ENCODE peak calls at places on chromosomes 12 and 14, in ten cellular contexts. Z is Caco-2, Q is A172, U is activated T-cell treated with anti-CD3 and anti-CD28 coated beads for 24 hours, V is neural crest cell, H is SW 1271, X is kidney epithelial cell, J is stomach, O is HEK293T, F is dorsolateral prefrontal cortex. D is an unnamed sample.

GRCh38 chr14:60561845-60562746 is 53.1 kb downstream of the SIX6 start:
- DNase-seq in Z (peak; percentile 51), Q (peak; percentile 69), U (no peak), V (peak; percentile 51), H (peak; percentile 33), X (peak; percentile 21), J (peak; percentile 44), O (peak; percentile 69), F (peak; percentile 34), D (peak; percentile 80)

GRCh38 chr14:100687386-100687785 is 39.3 kb upstream of the DLK1 start:
- DNase-seq in Z (no peak), Q (no peak), U (no peak), V (no peak), H (no peak), X (no peak), J (no peak), O (no peak), F (no peak), D (no peak)

GRCh38 chr12:27667540-27667939 is 28.7 kb upstream of the REP15 start:
- DNase-seq in Z (no peak), Q (no peak), U (no peak), V (no peak), H (no peak), X (no peak), J (no peak), O (no peak), F (no peak), D (peak; percentile 76)

GRCh38 chr12:88393017-88393767 is 187.1 kb downstream of the KITLG start:
- DNase-seq in Z (no peak), Q (peak; percentile 30), U (no peak), V (no peak), H (no peak), X (no peak), J (no peak), O (peak; percentile 25), F (no peak), D (no peak)

GRCh38 chr14:64726585-64726890 is 22.3 kb downstream of the PLEKHG3 start:
- DNase-seq in Z (peak; percentile 86), Q (peak; percentile 75), U (no peak), V (no peak), H (no peak), X (peak; percentile 79), J (peak; percentile 62), O (no peak), F (no peak), D (no peak)

GRCh38 chr14:93954900-93955891 is 21.2 kb downstream of the ASB2 start:
- DNase-seq in Z (no peak), Q (no peak), U (no peak), V (no peak), H (no peak), X (no peak), J (no peak), O (no peak), F (no peak), D (no peak)

GRCh38 chr14:95023886-95024285 is 133.4 kb downstream of the DICER1 start:
- DNase-seq in Z (no peak), Q (no peak), U (no peak), V (no peak), H (no peak), X (no peak), J (no peak), O (no peak), F (no peak), D (peak; percentile 76)

GRCh38 chr14:91389173-91389572 is 28.4 kb downstream of the CCDC88C start:
- DNase-seq in Z (no peak), Q (no peak), U (no peak), V (no peak), H (no peak), X (no peak), J (no peak), O (no peak), F (no peak), D (no peak)

GRCh38 chr14:70822706-70823185 is 13.4 kb upstream of the MAP3K9 start:
- DNase-seq in Z (peak; percentile 59), Q (no peak), U (no peak), V (peak; percentile 56), H (no peak), X (no peak), J (peak; percentile 41), O (peak; percentile 61), F (no peak), D (peak; percentile 24)

D was measured in AG10803.